ENCODE peak calls at places on chromosomes 5 and 9, in nine cellular contexts. One of them, this sample, is unnamed.

GRCh38 chr9:77673912-77674791 is 26.0 kb upstream of the GNA14 start:
- DNase-seq in naive thymus-derived CD8-positive, alpha-beta T cell: no peak
- DNase-seq in HFF-Myc: no peak
- DNase-seq in HEK293T: no peak
- DNase-seq in transverse colon: no peak
- DNase-seq in HCEC 1CT: peak; percentile 38
- DNase-seq in stimulated activated naive CD8-positive, alpha-beta T cell treated with anti-CD3 and anti-CD28 coated beads, Interleukin-15, amount 100 ng/mL, for 72 hours: no peak
- DNase-seq in naive B cell: no peak
- DNase-seq in T-cell: no peak
- DNase-seq in this sample: peak; percentile 31

GRCh38 chr5:38796000-38796738 is 49.6 kb upstream of the OSMR start:
- DNase-seq in naive thymus-derived CD8-positive, alpha-beta T cell: no peak
- DNase-seq in T-cell: no peak
- DNase-seq in HEK293T: no peak
- DNase-seq in stimulated activated naive CD8-positive, alpha-beta T cell treated with anti-CD3 and anti-CD28 coated beads, Interleukin-15, amount 100 ng/mL, for 72 hours: no peak
- DNase-seq in HFF-Myc: no peak
- DNase-seq in HCEC 1CT: peak; percentile 22
- DNase-seq in transverse colon: peak; percentile 17
- DNase-seq in naive B cell: no peak
- DNase-seq in this sample: peak; percentile 58

GRCh38 chr9:133135193-133135745 is 14.2 kb upstream of the RALGDS start:
- DNase-seq in naive thymus-derived CD8-positive, alpha-beta T cell: no peak
- DNase-seq in T-cell: no peak
- DNase-seq in stimulated activated naive CD8-positive, alpha-beta T cell treated with anti-CD3 and anti-CD28 coated beads, Interleukin-15, amount 100 ng/mL, for 72 hours: peak; percentile 77
- DNase-seq in naive B cell: no peak
- DNase-seq in HEK293T: no peak
- DNase-seq in HCEC 1CT: peak; percentile 82
- DNase-seq in HFF-Myc: peak; percentile 46
- DNase-seq in transverse colon: peak; percentile 94
- DNase-seq in this sample: peak; percentile 96

GRCh38 chr5:72955143-72955767 is 586 bp upstream of the FCHO2 start:
- DNase-seq in transverse colon: peak; percentile 78
- DNase-seq in naive B cell: no peak
- DNase-seq in stimulated activated naive CD8-positive, alpha-beta T cell treated with anti-CD3 and anti-CD28 coated beads, Interleukin-15, amount 100 ng/mL, for 72 hours: no peak
- DNase-seq in naive thymus-derived CD8-positive, alpha-beta T cell: no peak
- DNase-seq in HCEC 1CT: no peak
- DNase-seq in HEK293T: peak; percentile 36
- DNase-seq in T-cell: no peak
- DNase-seq in HFF-Myc: no peak
- DNase-seq in this sample: no peak

GRCh38 chr5:142206801-142207200 is 98.2 kb downstream of the NDFIP1 start:
- DNase-seq in HEK293T: no peak
- DNase-seq in naive B cell: no peak
- DNase-seq in transverse colon: no peak
- DNase-seq in stimulated activated naive CD8-positive, alpha-beta T cell treated with anti-CD3 and anti-CD28 coated beads, Interleukin-15, amount 100 ng/mL, for 72 hours: no peak
- DNase-seq in T-cell: no peak
- DNase-seq in HFF-Myc: no peak
- DNase-seq in HCEC 1CT: no peak
- DNase-seq in naive thymus-derived CD8-positive, alpha-beta T cell: no peak
- DNase-seq in this sample: peak; percentile 41

GRCh38 chr9:17906841-17907779 is 328.2 kb downstream of the SH3GL2 start:
- DNase-seq in naive B cell: no peak
- DNase-seq in HEK293T: no peak
- DNase-seq in stimulated activated naive CD8-positive, alpha-beta T cell treated with anti-CD3 and anti-CD28 coated beads, Interleukin-15, amount 100 ng/mL, for 72 hours: no peak
- DNase-seq in HCEC 1CT: no peak
- DNase-seq in naive thymus-derived CD8-positive, alpha-beta T cell: no peak
- DNase-seq in transverse colon: peak; percentile 60
- DNase-seq in T-cell: no peak
- DNase-seq in HFF-Myc: no peak
- DNase-seq in this sample: no peak

GRCh38 chr9:37914701-37915358 is 10.9 kb upstream of the SLC25A51 start:
- DNase-seq in T-cell: no peak
- DNase-seq in HCEC 1CT: no peak
- DNase-seq in HEK293T: no peak
- DNase-seq in HFF-Myc: no peak
- DNase-seq in stimulated activated naive CD8-positive, alpha-beta T cell treated with anti-CD3 and anti-CD28 coated beads, Interleukin-15, amount 100 ng/mL, for 72 hours: no peak
- DNase-seq in transverse colon: no peak
- DNase-seq in naive B cell: no peak
- DNase-seq in naive thymus-derived CD8-positive, alpha-beta T cell: no peak
- DNase-seq in this sample: no peak

GRCh38 chr9:115157245-115157674 is 39.3 kb upstream of the TNC start:
- DNase-seq in T-cell: no peak
- DNase-seq in stimulated activated naive CD8-positive, alpha-beta T cell treated with anti-CD3 and anti-CD28 coated beads, Interleukin-15, amount 100 ng/mL, for 72 hours: no peak
- DNase-seq in naive B cell: no peak
- DNase-seq in HCEC 1CT: peak; percentile 94
- DNase-seq in naive thymus-derived CD8-positive, alpha-beta T cell: no peak
- DNase-seq in transverse colon: no peak
- DNase-seq in HFF-Myc: peak; percentile 57
- DNase-seq in HEK293T: no peak
- DNase-seq in this sample: peak; percentile 91

GRCh38 chr9:134323741-134324358 is 2.4 kb upstream of the RXRA start:
- DNase-seq in T-cell: no peak
- DNase-seq in stimulated activated naive CD8-positive, alpha-beta T cell treated with anti-CD3 and anti-CD28 coated beads, Interleukin-15, amount 100 ng/mL, for 72 hours: no peak
- DNase-seq in HFF-Myc: no peak
- DNase-seq in transverse colon: peak; percentile 83
- DNase-seq in naive B cell: no peak
- DNase-seq in HEK293T: no peak
- DNase-seq in naive thymus-derived CD8-positive, alpha-beta T cell: no peak
- DNase-seq in HCEC 1CT: no peak
- DNase-seq in this sample: no peak

GRCh38 chr5:137613554-137614265 is 114.6 kb upstream of the SPOCK1 start:
- DNase-seq in T-cell: no peak
- DNase-seq in transverse colon: no peak
- DNase-seq in HFF-Myc: no peak
- DNase-seq in naive B cell: no peak
- DNase-seq in HEK293T: no peak
- DNase-seq in stimulated activated naive CD8-positive, alpha-beta T cell treated with anti-CD3 and anti-CD28 coated beads, Interleukin-15, amount 100 ng/mL, for 72 hours: peak; percentile 25
- DNase-seq in naive thymus-derived CD8-positive, alpha-beta T cell: no peak
- DNase-seq in HCEC 1CT: no peak
- DNase-seq in this sample: peak; percentile 22

GRCh38 chr9:120882935-120883607 is 6.1 kb upstream of the PHF19 start:
- DNase-seq in naive B cell: no peak
- DNase-seq in HCEC 1CT: no peak
- DNase-seq in HFF-Myc: no peak
- DNase-seq in naive thymus-derived CD8-positive, alpha-beta T cell: no peak
- DNase-seq in HEK293T: no peak
- DNase-seq in T-cell: no peak
- DNase-seq in transverse colon: no peak
- DNase-seq in stimulated activated naive CD8-positive, alpha-beta T cell treated with anti-CD3 and anti-CD28 coated beads, Interleukin-15, amount 100 ng/mL, for 72 hours: no peak
- DNase-seq in this sample: no peak

GRCh38 chr5:175056831-175057230 is 332.4 kb downstream of the MSX2 start:
- DNase-seq in T-cell: no peak
- DNase-seq in transverse colon: no peak
- DNase-seq in naive B cell: no peak
- DNase-seq in HEK293T: no peak
- DNase-seq in HFF-Myc: no peak
- DNase-seq in stimulated activated naive CD8-positive, alpha-beta T cell treated with anti-CD3 and anti-CD28 coated beads, Interleukin-15, amount 100 ng/mL, for 72 hours: no peak
- DNase-seq in naive thymus-derived CD8-positive, alpha-beta T cell: no peak
- DNase-seq in HCEC 1CT: no peak
- DNase-seq in this sample: no peak

GRCh38 chr9:82129708-82130107 is 141.1 kb downstream of the SPATA31D1 start:
- DNase-seq in HEK293T: no peak
- DNase-seq in HCEC 1CT: no peak
- DNase-seq in stimulated activated naive CD8-positive, alpha-beta T cell treated with anti-CD3 and anti-CD28 coated beads, Interleukin-15, amount 100 ng/mL, for 72 hours: no peak
- DNase-seq in HFF-Myc: no peak
- DNase-seq in transverse colon: no peak
- DNase-seq in naive B cell: no peak
- DNase-seq in T-cell: no peak
- DNase-seq in naive thymus-derived CD8-positive, alpha-beta T cell: no peak
- DNase-seq in this sample: no peak

GRCh38 chr9:38278931-38279532 is 113.5 kb upstream of the ALDH1B1 start:
- DNase-seq in transverse colon: no peak
- DNase-seq in HFF-Myc: no peak
- DNase-seq in naive thymus-derived CD8-positive, alpha-beta T cell: no peak
- DNase-seq in HCEC 1CT: no peak
- DNase-seq in T-cell: no peak
- DNase-seq in naive B cell: no peak
- DNase-seq in stimulated activated naive CD8-positive, alpha-beta T cell treated with anti-CD3 and anti-CD28 coated beads, Interleukin-15, amount 100 ng/mL, for 72 hours: no peak
- DNase-seq in HEK293T: no peak
- DNase-seq in this sample: no peak

GRCh38 chr9:135310134-135310533 is 169.4 kb upstream of the PPP1R26 start:
- DNase-seq in transverse colon: no peak
- DNase-seq in T-cell: no peak
- DNase-seq in HFF-Myc: no peak
- DNase-seq in naive thymus-derived CD8-positive, alpha-beta T cell: no peak
- DNase-seq in HCEC 1CT: no peak
- DNase-seq in HEK293T: no peak
- DNase-seq in stimulated activated naive CD8-positive, alpha-beta T cell treated with anti-CD3 and anti-CD28 coated beads, Interleukin-15, amount 100 ng/mL, for 72 hours: no peak
- DNase-seq in naive B cell: no peak
- DNase-seq in this sample: no peak

GRCh38 chr5:97209343-97209742 is 26.3 kb upstream of the RIOK2 start:
- DNase-seq in transverse colon: no peak
- DNase-seq in HEK293T: no peak
- DNase-seq in stimulated activated naive CD8-positive, alpha-beta T cell treated with anti-CD3 and anti-CD28 coated beads, Interleukin-15, amount 100 ng/mL, for 72 hours: no peak
- DNase-seq in naive B cell: no peak
- DNase-seq in naive thymus-derived CD8-positive, alpha-beta T cell: no peak
- DNase-seq in HCEC 1CT: no peak
- DNase-seq in HFF-Myc: no peak
- DNase-seq in T-cell: no peak
- DNase-seq in this sample: no peak

GRCh38 chr5:72786676-72787075 is 29.8 kb upstream of the TNPO1 start:
- DNase-seq in naive B cell: no peak
- DNase-seq in HCEC 1CT: no peak
- DNase-seq in transverse colon: no peak
- DNase-seq in T-cell: no peak
- DNase-seq in HFF-Myc: no peak
- DNase-seq in stimulated activated naive CD8-positive, alpha-beta T cell treated with anti-CD3 and anti-CD28 coated beads, Interleukin-15, amount 100 ng/mL, for 72 hours: no peak
- DNase-seq in HEK293T: no peak
- DNase-seq in naive thymus-derived CD8-positive, alpha-beta T cell: no peak
- DNase-seq in this sample: no peak

GRCh38 chr5:34044950-34045525 is 2.0 kb upstream of the C1QTNF3 start:
- DNase-seq in HCEC 1CT: no peak
- DNase-seq in stimulated activated naive CD8-positive, alpha-beta T cell treated with anti-CD3 and anti-CD28 coated beads, Interleukin-15, amount 100 ng/mL, for 72 hours: no peak
- DNase-seq in transverse colon: no peak
- DNase-seq in HEK293T: no peak
- DNase-seq in naive thymus-derived CD8-positive, alpha-beta T cell: no peak
- DNase-seq in HFF-Myc: no peak
- DNase-seq in T-cell: peak; percentile 5
- DNase-seq in naive B cell: no peak
- DNase-seq in this sample: no peak

GRCh38 chr9:114189823-114190562 is 34.7 kb downstream of the COL27A1 start:
- DNase-seq in HEK293T: no peak
- DNase-seq in HFF-Myc: no peak
- DNase-seq in stimulated activated naive CD8-positive, alpha-beta T cell treated with anti-CD3 and anti-CD28 coated beads, Interleukin-15, amount 100 ng/mL, for 72 hours: no peak
- DNase-seq in naive thymus-derived CD8-positive, alpha-beta T cell: no peak
- DNase-seq in transverse colon: no peak
- DNase-seq in HCEC 1CT: no peak
- DNase-seq in T-cell: no peak
- DNase-seq in naive B cell: no peak
- DNase-seq in this sample: no peak

GRCh38 chr5:159049844-159050318 is 49.8 kb downstream of the EBF1 start:
- DNase-seq in T-cell: no peak
- DNase-seq in naive B cell: peak; percentile 8
- DNase-seq in HEK293T: no peak
- DNase-seq in naive thymus-derived CD8-positive, alpha-beta T cell: no peak
- DNase-seq in stimulated activated naive CD8-positive, alpha-beta T cell treated with anti-CD3 and anti-CD28 coated beads, Interleukin-15, amount 100 ng/mL, for 72 hours: no peak
- DNase-seq in HFF-Myc: no peak
- DNase-seq in transverse colon: no peak
- DNase-seq in HCEC 1CT: no peak
- DNase-seq in this sample: peak; percentile 44

GRCh38 chr9:136392538-136393449 is 7.2 kb downstream of the SNAPC4 start:
- DNase-seq in stimulated activated naive CD8-positive, alpha-beta T cell treated with anti-CD3 and anti-CD28 coated beads, Interleukin-15, amount 100 ng/mL, for 72 hours: no peak
- DNase-seq in HFF-Myc: no peak
- DNase-seq in T-cell: no peak
- DNase-seq in naive B cell: no peak
- DNase-seq in HCEC 1CT: no peak
- DNase-seq in HEK293T: no peak
- DNase-seq in naive thymus-derived CD8-positive, alpha-beta T cell: no peak
- DNase-seq in transverse colon: no peak
- DNase-seq in this sample: no peak

GRCh38 chr5:83974151-83974822 is 253.6 kb upstream of the HAPLN1 start:
- DNase-seq in T-cell: no peak
- DNase-seq in transverse colon: no peak
- DNase-seq in HFF-Myc: no peak
- DNase-seq in HEK293T: no peak
- DNase-seq in naive B cell: no peak
- DNase-seq in stimulated activated naive CD8-positive, alpha-beta T cell treated with anti-CD3 and anti-CD28 coated beads, Interleukin-15, amount 100 ng/mL, for 72 hours: no peak
- DNase-seq in HCEC 1CT: peak; percentile 18
- DNase-seq in naive thymus-derived CD8-positive, alpha-beta T cell: no peak
- DNase-seq in this sample: peak; percentile 6

GRCh38 chr5:134142088-134142487 is 27.6 kb downstream of the TCF7 start:
- DNase-seq in HFF-Myc: no peak
- DNase-seq in stimulated activated naive CD8-positive, alpha-beta T cell treated with anti-CD3 and anti-CD28 coated beads, Interleukin-15, amount 100 ng/mL, for 72 hours: no peak
- DNase-seq in HEK293T: no peak
- DNase-seq in T-cell: no peak
- DNase-seq in naive thymus-derived CD8-positive, alpha-beta T cell: no peak
- DNase-seq in naive B cell: no peak
- DNase-seq in HCEC 1CT: no peak
- DNase-seq in transverse colon: no peak
- DNase-seq in this sample: no peak

GRCh38 chr5:59732806-59733205 is 160.7 kb downstream of the PDE4D start:
- DNase-seq in HCEC 1CT: peak; percentile 47
- DNase-seq in HFF-Myc: no peak
- DNase-seq in transverse colon: no peak
- DNase-seq in HEK293T: no peak
- DNase-seq in naive B cell: no peak
- DNase-seq in T-cell: no peak
- DNase-seq in stimulated activated naive CD8-positive, alpha-beta T cell treated with anti-CD3 and anti-CD28 coated beads, Interleukin-15, amount 100 ng/mL, for 72 hours: no peak
- DNase-seq in naive thymus-derived CD8-positive, alpha-beta T cell: no peak
- DNase-seq in this sample: no peak

GRCh38 chr9:96348261-96348660 is 35.2 kb downstream of the SLC35D2 start:
- DNase-seq in transverse colon: no peak
- DNase-seq in HCEC 1CT: no peak
- DNase-seq in HEK293T: no peak
- DNase-seq in naive B cell: no peak
- DNase-seq in naive thymus-derived CD8-positive, alpha-beta T cell: no peak
- DNase-seq in stimulated activated naive CD8-positive, alpha-beta T cell treated with anti-CD3 and anti-CD28 coated beads, Interleukin-15, amount 100 ng/mL, for 72 hours: no peak
- DNase-seq in T-cell: no peak
- DNase-seq in HFF-Myc: no peak
- DNase-seq in this sample: no peak

GRCh38 chr9:97900738-97901565 is 21.3 kb downstream of the TRMO start:
- DNase-seq in naive B cell: peak; percentile 40
- DNase-seq in HCEC 1CT: peak; percentile 45
- DNase-seq in stimulated activated naive CD8-positive, alpha-beta T cell treated with anti-CD3 and anti-CD28 coated beads, Interleukin-15, amount 100 ng/mL, for 72 hours: no peak
- DNase-seq in T-cell: no peak
- DNase-seq in HFF-Myc: no peak
- DNase-seq in transverse colon: no peak
- DNase-seq in naive thymus-derived CD8-positive, alpha-beta T cell: peak; percentile 53
- DNase-seq in HEK293T: peak; percentile 64
- DNase-seq in this sample: peak; percentile 69

GRCh38 chr9:129493714-129494047 is 127.2 kb downstream of the C9orf50 start:
- DNase-seq in HEK293T: no peak
- DNase-seq in stimulated activated naive CD8-positive, alpha-beta T cell treated with anti-CD3 and anti-CD28 coated beads, Interleukin-15, amount 100 ng/mL, for 72 hours: no peak
- DNase-seq in naive B cell: no peak
- DNase-seq in transverse colon: no peak
- DNase-seq in HFF-Myc: no peak
- DNase-seq in naive thymus-derived CD8-positive, alpha-beta T cell: no peak
- DNase-seq in HCEC 1CT: no peak
- DNase-seq in T-cell: no peak
- DNase-seq in this sample: no peak

GRCh38 chr9:6413365-6414263 is 615 bp downstream of the UHRF2 start:
- DNase-seq in naive B cell: peak; percentile 20
- DNase-seq in HFF-Myc: no peak
- DNase-seq in stimulated activated naive CD8-positive, alpha-beta T cell treated with anti-CD3 and anti-CD28 coated beads, Interleukin-15, amount 100 ng/mL, for 72 hours: peak; percentile 60
- DNase-seq in HCEC 1CT: peak; percentile 23
- DNase-seq in HEK293T: peak; percentile 17
- DNase-seq in T-cell: peak; percentile 18
- DNase-seq in transverse colon: peak; percentile 41
- DNase-seq in naive thymus-derived CD8-positive, alpha-beta T cell: peak; percentile 25
- DNase-seq in this sample: peak; percentile 32

GRCh38 chr5:160635046-160635445 is 213.4 kb downstream of the PTTG1 start:
- DNase-seq in HFF-Myc: no peak
- DNase-seq in HEK293T: no peak
- DNase-seq in HCEC 1CT: no peak
- DNase-seq in T-cell: no peak
- DNase-seq in transverse colon: peak; percentile 80
- DNase-seq in naive B cell: no peak
- DNase-seq in naive thymus-derived CD8-positive, alpha-beta T cell: no peak
- DNase-seq in stimulated activated naive CD8-positive, alpha-beta T cell treated with anti-CD3 and anti-CD28 coated beads, Interleukin-15, amount 100 ng/mL, for 72 hours: no peak
- DNase-seq in this sample: no peak

GRCh38 chr5:76446776-76447175 is 43.7 kb downstream of the IQGAP2 start:
- DNase-seq in T-cell: no peak
- DNase-seq in HFF-Myc: no peak
- DNase-seq in naive thymus-derived CD8-positive, alpha-beta T cell: no peak
- DNase-seq in HEK293T: no peak
- DNase-seq in naive B cell: no peak
- DNase-seq in HCEC 1CT: no peak
- DNase-seq in stimulated activated naive CD8-positive, alpha-beta T cell treated with anti-CD3 and anti-CD28 coated beads, Interleukin-15, amount 100 ng/mL, for 72 hours: no peak
- DNase-seq in transverse colon: no peak
- DNase-seq in this sample: no peak

GRCh38 chr9:133458643-133459312 is 1.0 kb upstream of the CACFD1 start:
- DNase-seq in HCEC 1CT: no peak
- DNase-seq in transverse colon: no peak
- DNase-seq in HEK293T: no peak
- DNase-seq in naive thymus-derived CD8-positive, alpha-beta T cell: no peak
- DNase-seq in T-cell: no peak
- DNase-seq in stimulated activated naive CD8-positive, alpha-beta T cell treated with anti-CD3 and anti-CD28 coated beads, Interleukin-15, amount 100 ng/mL, for 72 hours: no peak
- DNase-seq in naive B cell: no peak
- DNase-seq in HFF-Myc: no peak
- DNase-seq in this sample: no peak